ENCODE peak calls at places on chromosome 10, in six cellular contexts. C is H1, U is SK-N-SH, O is HepG2, F is GM12878, A is K562. D is an unnamed sample.
A peak's percentile ranks its signal among the peaks of the same experiment; 100 is the strongest.

GRCh38 chr10:122492006-122492405 is 30.7 kb downstream of the HTRA1 start:
- DNase-seq in U (no peak), F (no peak), A (no peak), O (no peak), C (no peak), D (no peak)

GRCh38 chr10:122112021-122112616 is 123.2 kb downstream of the TACC2 start:
- DNase-seq in U (no peak), A (no peak), F (no peak), O (no peak), C (no peak), D (no peak)

GRCh38 chr10:121525276-121526039 is 72.8 kb downstream of the FGFR2 start:
- DNase-seq in C (no peak), A (no peak), U (no peak), F (no peak), O (no peak), D (no peak)

GRCh38 chr10:44933451-44933850 is 22.3 kb downstream of the TMEM72 start:
- DNase-seq in C (no peak), O (no peak), U (no peak), F (no peak), A (no peak), D (no peak)

GRCh38 chr10:118865998-118866778 is 111.4 kb upstream of the CACUL1 start:
- DNase-seq in C (no peak), U (peak; percentile 58), O (peak; percentile 75), A (no peak), F (no peak), D (no peak)

GRCh38 chr10:3516626-3517255 is 268.3 kb downstream of the KLF6 start:
- DNase-seq in A (no peak), U (no peak), F (no peak), C (no peak), O (no peak), D (no peak)

GRCh38 chr10:119521443-119522204 is 20.9 kb downstream of the RGS10 start:
- DNase-seq in C (no peak), O (peak; percentile 76), F (no peak), U (no peak), A (no peak), D (peak; percentile 61)

GRCh38 chr10:71688256-71688655 is 31.3 kb downstream of the C10orf105 start:
- DNase-seq in C (no peak), F (no peak), U (no peak), O (no peak), A (no peak), D (no peak)

GRCh38 chr10:73937333-73938020 is 26.5 kb downstream of the PLAU start:
- DNase-seq in O (no peak), C (no peak), U (no peak), A (no peak), F (no peak), D (no peak)

GRCh38 chr10:73932625-73933112 is 21.7 kb downstream of the PLAU start:
- DNase-seq in O (no peak), U (no peak), F (no peak), C (no peak), A (no peak), D (no peak)

GRCh38 chr10:73935895-73936294 is 25.0 kb downstream of the PLAU start:
- DNase-seq in U (no peak), F (no peak), A (no peak), C (no peak), O (no peak), D (no peak)

GRCh38 chr10:73934074-73934473 is 23.1 kb downstream of the PLAU start:
- DNase-seq in U (no peak), O (no peak), A (no peak), F (no peak), C (no peak), D (no peak)

GRCh38 chr10:73931767-73932624 is 21.1 kb downstream of the PLAU start:
- DNase-seq in F (peak; percentile 50), O (peak; percentile 32), A (peak; percentile 82), U (no peak), C (peak; percentile 57), D (peak; percentile 72)
- TF ChIP-seq CHD2 in F (no peak), O (no peak), A (no peak), U (no peak), C (no peak), D (no peak)

GRCh38 chr10:18658992-18659783 is at the start of gene ARL5B:
- DNase-seq in O (peak; percentile 95), C (peak; percentile 91), F (peak; percentile 92), U (peak; percentile 98), A (peak; percentile 98), D (peak; percentile 88)

GRCh38 chr10:18665079-18665478 is 5.8 kb downstream of the ARL5B start:
- DNase-seq in F (no peak), U (no peak), O (no peak), C (no peak), A (no peak), D (no peak)

GRCh38 chr10:18660816-18661431 is 1.7 kb downstream of the ARL5B start:
- DNase-seq in F (no peak), O (no peak), C (no peak), U (no peak), A (no peak), D (no peak)

GRCh38 chr10:18658301-18658991 is 785 bp upstream of the ARL5B start:
- DNase-seq in U (no peak), A (peak; percentile 23), C (no peak), F (peak; percentile 43), O (peak; percentile 57), D (no peak)

DNA sequence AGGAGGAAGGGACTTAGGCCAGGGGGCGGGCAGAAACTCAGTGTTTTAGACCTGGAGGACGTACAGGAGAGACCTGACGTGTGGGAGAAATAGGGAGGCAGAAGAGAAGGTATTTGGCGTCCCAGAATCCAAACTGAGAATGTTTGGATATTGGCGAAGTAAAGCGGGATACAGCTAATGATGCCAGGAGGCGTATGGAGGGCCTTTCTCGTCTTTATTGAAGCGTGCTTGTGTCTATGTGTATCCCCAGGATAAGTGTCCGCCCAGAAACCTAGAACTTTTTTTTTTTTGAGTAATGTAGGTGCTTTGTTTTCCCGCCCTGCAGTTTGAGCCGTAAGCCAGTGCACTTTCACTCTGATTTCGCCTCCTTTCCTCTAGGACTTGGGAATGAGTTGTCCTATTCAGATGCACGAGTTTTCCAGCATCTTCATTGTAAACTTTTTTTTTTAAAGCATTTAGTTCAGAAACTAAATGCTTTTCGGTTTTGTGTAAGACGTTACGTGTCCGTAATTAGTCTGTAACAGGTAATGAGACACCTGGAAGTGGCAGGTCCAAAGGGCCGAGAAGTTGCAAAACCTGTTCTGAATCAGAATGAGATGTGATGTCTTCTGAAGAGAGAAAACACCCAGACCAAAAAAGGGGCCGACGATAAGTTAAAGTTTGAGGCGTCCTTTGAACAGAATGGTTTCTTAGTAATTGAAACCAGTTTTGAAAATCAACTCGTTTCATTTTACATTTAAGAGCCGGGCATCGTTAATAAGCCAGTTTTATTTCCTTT is 742 bp downstream of the ARL5B start:
- DNase-seq in U (peak; percentile 27), F (peak; percentile 23), O (peak; percentile 27), A (peak; percentile 65), C (no peak), D (no peak)
- TF ChIP-seq CHD2 in U (no peak), F (no peak), O (no peak), A (no peak), C (no peak), D (no peak)

GRCh38 chr10:97407211-97407951 is 6.2 kb upstream of the RRP12 start:
- DNase-seq in U (peak; percentile 79), C (peak; percentile 82), O (peak; percentile 89), F (no peak), A (peak; percentile 85), D (peak; percentile 93)

GRCh38 chr10:97411411-97411810 is 10.3 kb upstream of the RRP12 start:
- DNase-seq in A (peak; percentile 26), C (no peak), U (no peak), F (no peak), O (peak; percentile 90), D (no peak)

GRCh38 chr10:97406064-97406463 is 4.9 kb upstream of the RRP12 start:
- DNase-seq in U (no peak), A (peak; percentile 43), F (no peak), C (no peak), O (no peak), D (no peak)

GRCh38 chr10:97408496-97408992 is 7.4 kb upstream of the RRP12 start:
- DNase-seq in U (no peak), O (peak; percentile 73), A (no peak), C (no peak), F (no peak), D (no peak)

DNA sequence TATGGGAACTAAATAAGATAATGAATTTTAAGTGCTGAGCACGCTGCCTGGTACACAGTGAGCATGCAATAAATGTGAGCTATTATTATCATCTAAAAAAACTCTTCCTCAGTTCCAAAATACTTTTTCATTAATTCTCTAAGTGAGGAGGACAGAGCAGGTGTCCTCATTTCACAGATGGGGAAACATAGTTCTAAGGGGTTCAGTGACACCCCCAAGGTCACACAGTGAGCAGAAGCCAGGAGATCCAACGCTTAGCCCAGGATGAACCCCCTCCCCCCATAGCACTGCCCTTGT is 6.8 kb upstream of the RRP12 start:
- DNase-seq in A (no peak), F (no peak), C (no peak), O (no peak), U (no peak), D (no peak)
- TF ChIP-seq CHD2 in A (no peak), F (no peak), C (no peak), O (no peak), U (no peak), D (no peak)

GRCh38 chr10:96417432-96417831 is 58.6 kb upstream of the OPALIN start:
- DNase-seq in U (no peak), A (no peak), F (no peak), C (peak; percentile 46), O (peak; percentile 8), D (no peak)

GRCh38 chr10:96415896-96416554 is 57.2 kb upstream of the OPALIN start:
- DNase-seq in F (no peak), A (no peak), U (no peak), O (no peak), C (peak; percentile 26), D (no peak)

GRCh38 chr10:96415150-96415895 is 56.5 kb upstream of the OPALIN start:
- DNase-seq in U (no peak), A (no peak), F (no peak), O (no peak), C (no peak), D (no peak)

GRCh38 chr10:96418582-96418981 is 59.8 kb upstream of the OPALIN start:
- DNase-seq in U (no peak), C (no peak), A (no peak), O (no peak), F (no peak), D (no peak)

DNA sequence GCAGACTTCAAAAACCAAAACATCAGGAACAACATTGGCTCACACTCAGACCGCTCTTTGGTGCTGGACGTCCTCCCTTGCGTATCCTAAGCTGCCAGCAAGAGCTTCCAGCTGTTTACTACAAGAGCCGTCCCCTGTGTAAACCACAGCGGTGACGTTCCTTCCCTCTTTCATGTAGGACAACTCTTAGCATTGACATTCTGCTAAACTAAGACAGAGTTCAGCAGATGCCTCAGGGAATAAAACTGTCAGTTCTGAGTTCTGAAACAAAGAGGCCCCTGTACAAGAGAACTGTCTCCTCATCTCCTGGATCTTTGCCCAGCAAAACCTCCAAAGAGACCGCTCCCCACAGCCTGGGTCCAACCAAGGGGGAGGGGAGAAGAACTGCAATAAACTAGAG is 57.8 kb upstream of the OPALIN start:
- DNase-seq in A (no peak), O (peak; percentile 76), U (no peak), F (no peak), C (peak; percentile 27), D (no peak)
- TF ChIP-seq CHD2 in A (no peak), O (no peak), U (no peak), F (no peak), C (no peak), D (no peak)

GRCh38 chr10:1402016-1402820 is 335.1 kb downstream of the ADARB2 start:
- DNase-seq in O (no peak), F (no peak), U (peak; percentile 73), A (no peak), C (peak; percentile 29), D (no peak)
- TF ChIP-seq CHD2 in O (no peak), F (no peak), U (peak; percentile 24), A (no peak), C (no peak), D (no peak)